ENCODE peak calls at places on chromosomes 3 and 15, in seven cellular contexts. One of them, this sample, is unnamed.

GRCh38 chr15:64686130-64686735 is 89.2 kb downstream of the RBPMS2 start:
- DNase-seq in mammary epithelial cell: peak; percentile 34
- DNase-seq in thoracic aorta: no peak
- DNase-seq in cardiac muscle cell: peak; percentile 73
- DNase-seq in gastrocnemius medialis: no peak
- DNase-seq in psoas muscle: no peak
- DNase-seq in upper lobe of left lung: no peak
- DNase-seq in this sample: no peak

GRCh38 chr15:65970937-65971740 is 101.8 kb downstream of the RAB11A start:
- DNase-seq in thoracic aorta: no peak
- DNase-seq in upper lobe of left lung: no peak
- DNase-seq in psoas muscle: no peak
- DNase-seq in gastrocnemius medialis: no peak
- DNase-seq in cardiac muscle cell: no peak
- DNase-seq in mammary epithelial cell: no peak
- DNase-seq in this sample: no peak

GRCh38 chr15:101025896-101026631 is 106.9 kb downstream of the LRRK1 start:
- DNase-seq in mammary epithelial cell: no peak
- DNase-seq in psoas muscle: no peak
- DNase-seq in upper lobe of left lung: peak; percentile 60
- DNase-seq in gastrocnemius medialis: no peak
- DNase-seq in cardiac muscle cell: no peak
- DNase-seq in thoracic aorta: no peak
- DNase-seq in this sample: peak; percentile 52

GRCh38 chr3:177753498-177754155 is 556.3 kb upstream of the TBL1XR1 start:
- DNase-seq in cardiac muscle cell: peak; percentile 65
- DNase-seq in upper lobe of left lung: no peak
- DNase-seq in gastrocnemius medialis: no peak
- DNase-seq in mammary epithelial cell: peak; percentile 26
- DNase-seq in thoracic aorta: no peak
- DNase-seq in psoas muscle: peak; percentile 76
- DNase-seq in this sample: no peak

GRCh38 chr3:81816473-81817260 is 55.2 kb upstream of the GBE1 start:
- DNase-seq in upper lobe of left lung: no peak
- DNase-seq in mammary epithelial cell: no peak
- DNase-seq in psoas muscle: no peak
- DNase-seq in gastrocnemius medialis: no peak
- DNase-seq in cardiac muscle cell: peak; percentile 39
- DNase-seq in thoracic aorta: no peak
- DNase-seq in this sample: no peak

GRCh38 chr3:48398701-48399386 is 26.8 kb downstream of the FBXW12 start:
- DNase-seq in psoas muscle: no peak
- DNase-seq in thoracic aorta: no peak
- DNase-seq in gastrocnemius medialis: no peak
- DNase-seq in upper lobe of left lung: peak; percentile 70
- DNase-seq in cardiac muscle cell: no peak
- DNase-seq in mammary epithelial cell: no peak
- DNase-seq in this sample: no peak

GRCh38 chr3:23667536-23668429 is 138.0 kb upstream of the UBE2E1 start:
- DNase-seq in thoracic aorta: no peak
- DNase-seq in cardiac muscle cell: no peak
- DNase-seq in mammary epithelial cell: peak; percentile 26
- DNase-seq in psoas muscle: no peak
- DNase-seq in gastrocnemius medialis: no peak
- DNase-seq in upper lobe of left lung: no peak
- DNase-seq in this sample: no peak

GRCh38 chr3:186152361-186152798 is 43.5 kb upstream of the ETV5 start:
- DNase-seq in thoracic aorta: no peak
- DNase-seq in gastrocnemius medialis: no peak
- DNase-seq in cardiac muscle cell: no peak
- DNase-seq in psoas muscle: no peak
- DNase-seq in upper lobe of left lung: no peak
- DNase-seq in mammary epithelial cell: no peak
- DNase-seq in this sample: no peak

GRCh38 chr3:163315786-163316185 is 1762.5 kb downstream of the SI start:
- DNase-seq in thoracic aorta: no peak
- DNase-seq in cardiac muscle cell: no peak
- DNase-seq in mammary epithelial cell: no peak
- DNase-seq in upper lobe of left lung: no peak
- DNase-seq in gastrocnemius medialis: no peak
- DNase-seq in psoas muscle: no peak
- DNase-seq in this sample: no peak

GRCh38 chr15:69450968-69451695 is 1.5 kb upstream of the RPLP1 start:
- DNase-seq in psoas muscle: no peak
- DNase-seq in cardiac muscle cell: no peak
- DNase-seq in upper lobe of left lung: no peak
- DNase-seq in thoracic aorta: no peak
- DNase-seq in mammary epithelial cell: no peak
- DNase-seq in gastrocnemius medialis: no peak
- DNase-seq in this sample: no peak

GRCh38 chr3:195182470-195182795 is 88.5 kb downstream of the XXYLT1 start:
- DNase-seq in mammary epithelial cell: no peak
- DNase-seq in upper lobe of left lung: no peak
- DNase-seq in cardiac muscle cell: peak; percentile 80
- DNase-seq in gastrocnemius medialis: no peak
- DNase-seq in thoracic aorta: no peak
- DNase-seq in psoas muscle: no peak
- DNase-seq in this sample: no peak

GRCh38 chr3:156516284-156516683 is 38.6 kb downstream of the SSR3 start:
- DNase-seq in upper lobe of left lung: no peak
- DNase-seq in psoas muscle: no peak
- DNase-seq in gastrocnemius medialis: peak; percentile 4
- DNase-seq in cardiac muscle cell: no peak
- DNase-seq in mammary epithelial cell: no peak
- DNase-seq in thoracic aorta: no peak
- DNase-seq in this sample: no peak

GRCh38 chr3:72565593-72565992 is 282.7 kb downstream of the SHQ1 start:
- DNase-seq in gastrocnemius medialis: no peak
- DNase-seq in cardiac muscle cell: no peak
- DNase-seq in psoas muscle: no peak
- DNase-seq in mammary epithelial cell: no peak
- DNase-seq in thoracic aorta: no peak
- DNase-seq in upper lobe of left lung: no peak
- DNase-seq in this sample: no peak

DNA sequence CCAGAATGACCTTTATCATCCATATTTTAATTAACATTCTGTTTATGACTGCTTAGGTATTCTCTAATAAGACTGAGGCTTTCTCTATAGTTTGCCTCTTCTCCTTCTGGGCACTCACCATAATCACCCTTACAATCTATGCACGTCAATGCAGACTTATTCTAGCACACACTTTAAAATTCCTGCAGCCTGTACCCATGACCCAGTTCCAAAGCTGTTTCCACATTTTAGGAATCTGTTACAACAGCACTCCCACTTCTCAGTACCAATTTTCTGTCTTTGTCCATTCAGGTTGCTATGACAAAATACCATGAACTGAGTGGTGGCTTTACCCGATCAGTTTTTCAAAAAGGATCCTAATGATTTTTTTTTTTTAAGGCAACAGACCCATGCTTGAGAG is 103.5 kb downstream of the SOX14 start:
- DNase-seq in upper lobe of left lung: no peak
- DNase-seq in thoracic aorta: no peak
- DNase-seq in gastrocnemius medialis: no peak
- DNase-seq in mammary epithelial cell: no peak
- DNase-seq in psoas muscle: no peak
- DNase-seq in cardiac muscle cell: no peak
- DNase-seq in this sample: no peak
- H3K27ac ChIP-seq in upper lobe of left lung: no peak overlapping the region
- H3K27ac ChIP-seq in thoracic aorta: no peak overlapping the region
- H3K27ac ChIP-seq in gastrocnemius medialis: no peak overlapping the region
- H3K27ac ChIP-seq in mammary epithelial cell: no peak overlapping the region
- H3K27ac ChIP-seq in psoas muscle: no peak overlapping the region
- H3K27ac ChIP-seq in cardiac muscle cell: no peak overlapping the region
- H3K27ac ChIP-seq in this sample: no peak overlapping the region

DNA sequence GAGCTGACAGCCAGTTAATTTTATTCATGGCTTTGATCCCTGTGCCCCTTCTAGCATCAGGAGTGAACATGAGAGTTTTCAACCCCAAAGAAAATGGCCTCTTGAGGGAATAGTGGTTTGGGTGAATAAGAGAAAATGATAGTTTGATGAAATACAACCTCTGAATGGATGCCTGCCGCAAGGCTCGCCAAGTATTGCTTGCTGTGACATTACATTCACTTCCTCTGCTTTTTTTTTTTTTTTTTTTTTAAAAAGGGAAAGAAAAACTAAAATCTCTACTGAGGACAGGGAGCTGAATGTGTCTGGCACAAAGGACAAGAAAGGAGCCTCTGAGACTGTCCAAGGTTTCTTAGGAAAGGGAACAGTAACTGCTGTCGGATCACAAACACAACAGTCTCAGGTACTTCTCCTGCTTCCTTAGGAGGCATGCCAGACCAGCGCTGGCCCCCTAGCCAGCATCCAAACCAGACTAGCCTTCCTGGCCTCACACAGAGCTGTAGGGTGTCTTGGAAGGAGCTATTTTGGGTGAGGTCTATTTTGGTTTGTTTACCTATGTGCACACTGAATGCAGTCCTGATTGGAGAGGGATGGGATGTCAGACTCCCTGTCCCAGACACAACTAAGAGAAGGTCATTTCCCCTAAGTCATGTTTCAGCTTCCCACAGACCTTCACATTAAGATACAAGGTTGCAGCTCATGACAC is 29.0 kb downstream of the CCDC80 start:
- DNase-seq in psoas muscle: no peak
- DNase-seq in mammary epithelial cell: no peak
- DNase-seq in cardiac muscle cell: no peak
- DNase-seq in upper lobe of left lung: no peak
- DNase-seq in thoracic aorta: no peak
- DNase-seq in gastrocnemius medialis: no peak
- DNase-seq in this sample: no peak
- H3K36me3 ChIP-seq in psoas muscle: no peaks in the 10 kb centered on the region
- H3K36me3 ChIP-seq in mammary epithelial cell: no peaks in the 10 kb centered on the region
- H3K36me3 ChIP-seq in cardiac muscle cell: no peaks in the 10 kb centered on the region
- H3K36me3 ChIP-seq in upper lobe of left lung: no peaks in the 10 kb centered on the region
- H3K36me3 ChIP-seq in thoracic aorta: peaks cover 3% of the 10 kb centered on the region
- H3K36me3 ChIP-seq in gastrocnemius medialis: no peaks in the 10 kb centered on the region
- H3K36me3 ChIP-seq in this sample: peaks cover 13% of the 10 kb centered on the region

GRCh38 chr3:184284696-184285095 is 8.9 kb downstream of the ECE2 start:
- DNase-seq in cardiac muscle cell: peak; percentile 92
- DNase-seq in thoracic aorta: no peak
- DNase-seq in upper lobe of left lung: no peak
- DNase-seq in mammary epithelial cell: peak; percentile 50
- DNase-seq in gastrocnemius medialis: no peak
- DNase-seq in psoas muscle: no peak
- DNase-seq in this sample: no peak
- H3K27ac ChIP-seq in cardiac muscle cell: no peak overlapping the region
- H3K27ac ChIP-seq in thoracic aorta: no peak overlapping the region
- H3K27ac ChIP-seq in upper lobe of left lung: no peak overlapping the region
- H3K27ac ChIP-seq in mammary epithelial cell: no peak overlapping the region
- H3K27ac ChIP-seq in gastrocnemius medialis: no peak overlapping the region
- H3K27ac ChIP-seq in psoas muscle: no peak overlapping the region
- H3K27ac ChIP-seq in this sample: no peak overlapping the region

GRCh38 chr15:88191806-88192165 is 64.8 kb downstream of the NTRK3 start:
- DNase-seq in mammary epithelial cell: no peak
- DNase-seq in thoracic aorta: no peak
- DNase-seq in psoas muscle: no peak
- DNase-seq in cardiac muscle cell: no peak
- DNase-seq in gastrocnemius medialis: no peak
- DNase-seq in upper lobe of left lung: peak; percentile 58
- DNase-seq in this sample: no peak
- H3K36me3 ChIP-seq in mammary epithelial cell: no peaks in the 10 kb centered on the region
- H3K36me3 ChIP-seq in thoracic aorta: no peaks in the 10 kb centered on the region
- H3K36me3 ChIP-seq in psoas muscle: no peaks in the 10 kb centered on the region
- H3K36me3 ChIP-seq in cardiac muscle cell: no peaks in the 10 kb centered on the region
- H3K36me3 ChIP-seq in gastrocnemius medialis: no peaks in the 10 kb centered on the region
- H3K36me3 ChIP-seq in upper lobe of left lung: no peaks in the 10 kb centered on the region
- H3K36me3 ChIP-seq in this sample: no peaks in the 10 kb centered on the region

DNA sequence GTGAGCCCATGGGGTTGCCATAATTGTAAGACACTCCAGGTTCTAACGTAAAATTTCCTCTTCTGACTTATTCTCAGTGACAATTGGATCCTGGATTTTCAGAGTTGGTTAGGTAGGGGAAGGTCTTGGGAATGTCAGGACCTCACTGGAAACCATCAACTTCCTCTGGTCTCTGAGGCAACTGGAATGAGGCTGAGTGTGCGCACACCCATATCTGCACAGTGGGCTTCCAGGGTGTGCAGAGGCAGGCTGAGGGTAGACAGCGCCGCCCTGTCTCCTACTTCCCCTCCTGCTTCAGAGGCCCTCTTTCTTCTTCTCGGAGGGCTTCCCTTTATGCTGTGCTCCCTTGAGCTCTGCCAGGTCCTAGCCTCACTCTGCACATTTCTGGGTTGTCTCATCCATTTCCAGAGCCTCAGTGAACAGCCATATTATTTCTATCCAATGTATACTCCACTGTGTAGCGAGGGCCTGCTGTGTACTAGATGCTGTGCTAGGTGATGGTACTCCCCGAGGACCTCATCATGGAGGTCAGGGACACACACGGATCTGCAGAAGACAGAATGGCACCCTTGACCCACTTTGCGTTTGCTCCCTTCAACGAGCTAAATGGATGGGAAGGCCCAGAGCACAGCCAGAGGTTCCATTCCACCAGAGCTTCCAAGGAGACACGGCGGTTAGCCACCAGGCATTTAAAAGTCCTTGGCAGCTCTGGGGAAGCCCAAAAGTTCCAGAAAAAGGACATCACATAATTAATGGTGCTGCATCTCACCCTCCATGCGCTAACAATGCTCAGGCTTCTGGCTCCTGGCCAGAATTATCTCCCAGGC is 18.3 kb downstream of the ACAA1 start:
- DNase-seq in cardiac muscle cell: no peak
- DNase-seq in mammary epithelial cell: no peak
- DNase-seq in upper lobe of left lung: no peak
- DNase-seq in gastrocnemius medialis: no peak
- DNase-seq in psoas muscle: no peak
- DNase-seq in thoracic aorta: no peak
- DNase-seq in this sample: peak; percentile 30
- H3K27ac ChIP-seq in cardiac muscle cell: no peak overlapping the region
- H3K27ac ChIP-seq in mammary epithelial cell: no peak overlapping the region
- H3K27ac ChIP-seq in upper lobe of left lung: no peak overlapping the region
- H3K27ac ChIP-seq in gastrocnemius medialis: no peak overlapping the region
- H3K27ac ChIP-seq in psoas muscle: no peak overlapping the region
- H3K27ac ChIP-seq in thoracic aorta: no peak overlapping the region
- H3K27ac ChIP-seq in this sample: no peak overlapping the region

This sample was measured in ascending aorta.